ENCODE peak calls at places on chromosomes 3 and 15, in eight cellular contexts. S, R, Y, J, K, P, V and N are unnamed samples.

GRCh38 chr15:67510597-67511225 is 10.2 kb upstream of the C15orf61 start:
- DNase-seq in S (no peak), V (no peak), J (peak), R (peak), K (no peak), P (no peak), Y (no peak), N (no peak)

GRCh38 chr15:98547741-98548166 is 100.6 kb upstream of the IGF1R start:
- DNase-seq in J (no peak), S (peak), Y (no peak), K (no peak), R (no peak), V (no peak), P (peak), N (no peak)

GRCh38 chr3:22269827-22270226 is 518.8 kb upstream of the ZNF385D start:
- DNase-seq in J (no peak), P (no peak), V (no peak), K (no peak), R (no peak), S (no peak), Y (peak), N (no peak)

GRCh38 chr3:132573657-132574260 is 23.3 kb upstream of the ACKR4 start:
- DNase-seq in J (no peak), K (no peak), Y (no peak), R (no peak), S (no peak), V (no peak), P (no peak), N (no peak)

GRCh38 chr3:174208161-174208560 is 651.0 kb upstream of the NAALADL2 start:
- DNase-seq in J (no peak), V (no peak), P (no peak), K (no peak), S (no peak), Y (no peak), R (no peak), N (no peak)

GRCh38 chr15:70566989-70567388 is 196.4 kb downstream of the UACA start:
- DNase-seq in P (no peak), S (peak), Y (no peak), V (no peak), R (no peak), K (no peak), J (no peak), N (peak)

GRCh38 chr15:84600331-84600686 is 500 bp upstream of the ZSCAN2 start:
- DNase-seq in P (peak), J (peak), R (peak), V (peak), S (peak), K (peak), Y (peak), N (peak)

GRCh38 chr3:187740446-187741399 is 4.5 kb downstream of the BCL6 start:
- DNase-seq in P (peak), V (no peak), J (peak), K (peak), Y (peak), S (peak), R (peak), N (peak)

GRCh38 chr3:132622756-132623155 is 25.7 kb downstream of the ACKR4 start:
- DNase-seq in Y (no peak), R (no peak), J (no peak), P (no peak), K (no peak), S (no peak), V (no peak), N (no peak)

GRCh38 chr3:22399566-22399965 is 648.6 kb upstream of the ZNF385D start:
- DNase-seq in J (no peak), K (no peak), P (no peak), R (no peak), S (no peak), Y (no peak), V (no peak), N (no peak)

GRCh38 chr3:150483226-150483625 is 63.1 kb downstream of the SERP1 start:
- DNase-seq in Y (no peak), S (no peak), K (no peak), R (no peak), P (no peak), V (no peak), J (no peak), N (no peak)

GRCh38 chr3:179769411-179770247 is 116.8 kb downstream of the USP13 start:
- DNase-seq in J (no peak), K (no peak), Y (no peak), V (no peak), R (no peak), S (no peak), P (no peak), N (no peak)

GRCh38 chr3:36942632-36943248 is 2.1 kb downstream of the TRANK1 start:
- DNase-seq in V (no peak), R (no peak), S (peak), J (no peak), K (no peak), P (no peak), Y (no peak), N (no peak)

GRCh38 chr3:12509466-12509865 is 25.2 kb downstream of the TSEN2 start:
- DNase-seq in R (no peak), V (no peak), Y (no peak), J (no peak), P (no peak), S (no peak), K (no peak), N (no peak)

GRCh38 chr3:126340943-126341754 is 16.1 kb downstream of the KLF15 start:
- DNase-seq in V (no peak), P (peak), R (no peak), K (no peak), S (peak), J (no peak), Y (no peak), N (peak)

GRCh38 chr15:60301024-60301423 is 96.8 kb downstream of the ANXA2 start:
- DNase-seq in J (no peak), R (no peak), K (no peak), Y (no peak), P (no peak), S (no peak), V (peak), N (no peak)

GRCh38 chr3:171836836-171837235 is 6.3 kb upstream of the TMEM212 start:
- DNase-seq in V (no peak), S (no peak), R (no peak), Y (no peak), K (no peak), J (no peak), P (no peak), N (no peak)

GRCh38 chr15:41231536-41231935 is 468 bp downstream of the CHP1 start:
- DNase-seq in S (no peak), V (no peak), J (no peak), K (no peak), R (no peak), Y (no peak), P (no peak), N (no peak)

GRCh38 chr3:10561162-10561561 is 55.8 kb upstream of the ATP2B2 start:
- DNase-seq in S (peak), R (no peak), P (no peak), K (no peak), Y (no peak), J (no peak), V (no peak), N (no peak)

GRCh38 chr15:67807836-67808235 is 17.5 kb upstream of the SKOR1 start:
- DNase-seq in P (no peak), Y (no peak), K (no peak), S (peak), V (no peak), J (no peak), R (no peak), N (no peak)

GRCh38 chr3:22372292-22372949 is 621.4 kb upstream of the ZNF385D start:
- DNase-seq in Y (no peak), R (no peak), V (no peak), K (no peak), P (no peak), S (peak), J (no peak), N (peak)

GRCh38 chr3:50260942-50261441 is 8.0 kb upstream of the SEMA3B start:
- DNase-seq in K (peak), R (no peak), S (no peak), Y (no peak), V (no peak), P (no peak), J (no peak), N (no peak)

GRCh38 chr3:8840556-8840955 is 71.1 kb upstream of the OXTR start:
- DNase-seq in J (peak), R (peak), V (no peak), K (no peak), P (no peak), Y (no peak), S (no peak), N (no peak)

GRCh38 chr3:45012577-45012976 is 13.5 kb upstream of the CLEC3B start:
- DNase-seq in K (no peak), S (no peak), R (no peak), J (no peak), P (no peak), Y (no peak), V (no peak), N (no peak)

GRCh38 chr3:53705774-53706173 is 140.4 kb downstream of the CHDH start:
- DNase-seq in J (no peak), Y (no peak), P (no peak), R (no peak), S (peak), K (no peak), V (no peak), N (no peak)

GRCh38 chr3:11465744-11466611 is 177.7 kb downstream of the VGLL4 start:
- DNase-seq in R (peak), J (no peak), K (no peak), P (peak), V (no peak), Y (no peak), S (no peak), N (no peak)

GRCh38 chr3:4637265-4637664 is 144.1 kb downstream of the ITPR1 start:
- DNase-seq in R (no peak), V (no peak), P (no peak), K (no peak), Y (no peak), S (no peak), J (no peak), N (no peak)

GRCh38 chr3:184343200-184343876 is 5.9 kb downstream of the FAM131A start:
- DNase-seq in J (peak), V (no peak), Y (no peak), P (no peak), S (no peak), R (peak), K (no peak), N (no peak)

GRCh38 chr15:101322849-101323477 is 27.9 kb upstream of the SNRPA1 start:
- DNase-seq in Y (no peak), K (no peak), J (no peak), P (no peak), V (no peak), R (no peak), S (no peak), N (no peak)

GRCh38 chr3:61627768-61628185 is 66.4 kb downstream of the PTPRG start:
- DNase-seq in R (peak), Y (no peak), S (no peak), V (no peak), K (no peak), J (peak), P (no peak), N (no peak)
- TF ChIP-seq CTCF in R (no peak), Y (no peak), S (no peak), V (no peak), K (no peak), J (no peak), P (no peak), N (no peak)

GRCh38 chr3:116492379-116492778 is 47.1 kb upstream of the LSAMP start:
- DNase-seq in S (no peak), V (no peak), R (no peak), K (no peak), Y (no peak), P (no peak), J (no peak), N (no peak)
- TF ChIP-seq CTCF in S (no peak), V (no peak), R (no peak), K (no peak), Y (no peak), P (no peak), J (no peak), N (no peak)

GRCh38 chr3:160450846-160451245 is 1.3 kb upstream of the TRIM59 start:
- DNase-seq in S (no peak), R (peak), K (no peak), P (no peak), Y (no peak), J (peak), V (no peak), N (no peak)

GRCh38 chr3:160447544-160447943 is 2.0 kb downstream of the TRIM59 start:
- DNase-seq in K (no peak), S (no peak), R (peak), J (no peak), V (no peak), Y (no peak), P (no peak), N (no peak)

GRCh38 chr3:160451602-160452001 is 2.0 kb upstream of the TRIM59 start:
- DNase-seq in J (peak), S (no peak), V (no peak), P (no peak), Y (no peak), R (no peak), K (no peak), N (no peak)

GRCh38 chr3:160448845-160449659 is 534 bp downstream of the TRIM59 start:
- DNase-seq in K (peak), S (no peak), R (peak), J (peak), V (no peak), P (no peak), Y (peak), N (peak)

GRCh38 chr3:160449660-160450598 is at the start of gene TRIM59:
- DNase-seq in P (peak), K (peak), Y (peak), J (peak), V (peak), S (peak), R (peak), N (peak)
- TF ChIP-seq CTCF in P (no peak), K (no peak), Y (no peak), J (no peak), V (no peak), S (peak), R (no peak), N (no peak)

DNA sequence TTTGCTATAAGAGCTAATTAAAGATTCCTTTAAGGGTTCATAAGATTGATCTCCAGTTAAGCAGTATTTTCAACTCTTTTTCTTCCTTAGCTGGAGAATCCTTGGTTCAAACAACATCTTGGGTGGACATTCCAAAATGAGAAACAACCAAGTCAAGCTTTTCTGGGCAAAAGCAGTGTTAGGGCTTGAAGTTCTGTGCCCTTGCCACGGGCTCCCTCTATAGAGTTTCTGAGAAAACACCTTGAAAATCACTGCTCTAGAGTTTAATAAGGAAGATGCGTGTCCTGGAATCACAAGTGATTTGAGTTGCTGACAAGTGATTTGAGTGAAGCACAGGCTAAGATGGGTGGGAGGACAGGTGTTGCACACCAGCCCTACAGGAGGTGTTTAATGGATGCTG is 128.9 kb downstream of the SLCO3A1 start:
- DNase-seq in K (no peak), S (no peak), P (no peak), V (no peak), R (peak), Y (no peak), J (peak), N (no peak)
- TF ChIP-seq CTCF in K (no peak), S (no peak), P (no peak), V (peak), R (peak), Y (no peak), J (peak), N (no peak)

DNA sequence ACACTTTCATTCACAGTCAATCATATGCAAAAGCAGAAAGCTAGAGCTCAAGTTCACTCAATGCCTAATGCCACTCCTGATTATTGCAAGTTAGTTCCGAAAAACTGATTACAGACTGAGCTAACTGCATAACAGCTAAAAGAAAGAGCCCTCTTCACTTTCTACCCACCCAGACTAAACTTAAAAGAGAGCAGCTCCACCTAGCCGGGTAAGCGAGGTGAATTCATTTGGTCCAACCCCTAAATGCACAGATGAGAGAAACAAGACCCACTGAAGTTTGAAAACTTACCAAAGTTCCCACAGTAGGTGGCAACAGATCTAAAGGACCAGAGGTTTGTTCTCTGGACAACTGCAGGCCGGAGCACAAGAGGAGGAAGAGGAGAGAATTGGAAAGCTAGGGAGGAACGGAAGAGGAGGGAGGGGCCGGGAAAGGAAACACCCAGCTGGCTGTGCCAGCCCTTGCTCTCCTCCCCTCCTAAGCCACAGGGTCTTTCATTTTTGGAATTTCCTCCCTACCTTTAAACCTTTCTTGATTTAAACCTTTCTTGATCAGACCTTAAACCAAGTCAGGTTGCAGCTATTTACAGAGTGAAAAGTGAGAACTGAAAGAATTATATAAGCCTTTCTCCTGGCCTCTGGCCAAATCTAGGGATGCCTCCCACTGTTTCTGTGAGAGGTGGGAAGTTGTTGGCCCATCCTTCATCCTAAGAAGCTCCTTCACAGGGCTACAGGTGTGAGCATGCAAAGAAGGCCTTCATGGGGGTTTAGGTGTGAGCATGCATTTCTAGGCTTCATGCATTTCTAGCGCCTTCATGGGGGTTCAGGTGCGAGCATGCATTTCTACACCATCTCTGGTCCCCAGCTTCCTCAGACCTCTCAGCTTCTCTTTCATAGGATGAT is 114.7 kb upstream of the LMOD3 start:
- DNase-seq in K (no peak), S (no peak), P (no peak), R (no peak), V (no peak), Y (no peak), J (no peak), N (no peak)
- TF ChIP-seq CTCF in K (no peak), S (no peak), P (no peak), R (no peak), V (no peak), Y (no peak), J (no peak), N (no peak)

GRCh38 chr3:190121061-190121765 is 516 bp upstream of the P3H2 start:
- DNase-seq in J (no peak), Y (no peak), P (no peak), R (no peak), K (no peak), V (no peak), S (no peak), N (no peak)
- TF ChIP-seq CTCF in J (peak), Y (no peak), P (no peak), R (no peak), K (no peak), V (no peak), S (no peak), N (no peak)

DNA sequence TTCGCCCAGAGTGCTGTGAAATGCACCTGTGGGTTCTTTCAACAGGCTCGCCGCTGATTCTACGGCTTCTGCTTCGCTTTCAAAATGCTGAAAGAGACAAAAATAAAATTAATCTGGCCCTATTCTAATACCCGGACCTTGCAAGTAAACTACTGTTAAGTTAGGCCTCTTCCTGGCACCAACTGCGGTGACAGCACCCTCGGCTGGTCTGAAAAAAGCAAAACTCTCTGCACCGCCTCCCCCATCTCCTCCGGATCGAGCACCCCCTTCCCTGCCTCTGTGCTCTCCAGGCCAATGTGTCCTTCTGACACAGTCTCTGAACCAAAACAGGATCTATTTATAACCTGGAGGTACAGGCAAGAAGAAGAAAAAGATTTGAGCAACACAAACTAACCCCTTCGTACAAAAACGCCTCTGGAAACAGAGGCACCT is 1.1 kb downstream of the ATOSA start:
- DNase-seq in J (peak), K (peak), P (peak), V (no peak), Y (peak), R (peak), S (peak), N (no peak)
- TF ChIP-seq CTCF in J (no peak), K (no peak), P (no peak), V (no peak), Y (no peak), R (peak), S (no peak), N (no peak)

DNA sequence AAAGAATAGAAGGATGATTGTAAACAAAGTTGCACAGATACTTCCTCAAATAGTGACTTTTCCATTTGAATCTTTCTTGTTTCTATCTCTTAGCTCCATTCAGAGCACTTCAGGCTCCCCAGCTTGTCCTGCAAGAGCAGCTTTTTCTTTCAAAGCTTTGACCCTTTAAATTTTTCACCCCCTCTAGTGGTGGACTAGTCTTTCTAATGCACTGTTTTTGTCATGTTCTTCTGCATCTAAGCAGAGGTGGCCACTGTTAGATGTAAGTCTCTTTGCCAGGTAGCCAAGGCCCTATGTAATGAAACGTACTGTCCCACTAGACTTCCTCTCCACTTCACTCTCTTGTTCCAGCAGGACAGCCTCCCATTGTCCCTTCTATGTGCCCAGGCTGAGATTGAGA is 74.0 kb upstream of the MANF start:
- DNase-seq in V (peak), P (no peak), Y (no peak), K (peak), R (peak), S (no peak), J (peak), N (no peak)
- TF ChIP-seq CTCF in V (peak), P (no peak), Y (no peak), K (peak), R (peak), S (peak), J (peak), N (no peak)

GRCh38 chr15:27133244-27133643 is 162.3 kb downstream of the GABRG3 start:
- DNase-seq in K (no peak), J (no peak), P (no peak), S (no peak), Y (no peak), R (no peak), V (no peak), N (no peak)
- TF ChIP-seq CTCF in K (no peak), J (no peak), P (no peak), S (no peak), Y (no peak), R (no peak), V (no peak), N (no peak)

GRCh38 chr3:166837535-166837934 is 542.6 kb downstream of the ZBBX start:
- DNase-seq in P (no peak), Y (no peak), V (peak), R (no peak), J (no peak), K (no peak), S (no peak), N (no peak)
- TF ChIP-seq CTCF in P (no peak), Y (no peak), V (no peak), R (no peak), J (peak), K (peak), S (peak), N (peak)